ENCODE peak calls at places on chromosome 1, in five cellular contexts. One of them, this sample, is unnamed.

GRCh38 chr1:1346501-1346890 is 2.7 kb downstream of the DVL1 start:
- DNase-seq in MM.1S: no peak
- DNase-seq in HCT116: no peak
- DNase-seq in DND-41: no peak
- DNase-seq in K562: no peak
- DNase-seq in this sample: no peak

GRCh38 chr1:221741364-221741970 is 422 bp downstream of the DUSP10 start:
- DNase-seq in MM.1S: no peak
- DNase-seq in HCT116: no peak
- DNase-seq in DND-41: peak; percentile 32
- DNase-seq in K562: peak; percentile 41
- DNase-seq in this sample: peak; percentile 69

GRCh38 chr1:59697138-59697811 is 117.5 kb upstream of the HOOK1 start:
- DNase-seq in MM.1S: peak; percentile 70
- DNase-seq in HCT116: no peak
- DNase-seq in DND-41: peak; percentile 69
- DNase-seq in K562: no peak
- DNase-seq in this sample: peak; percentile 33

GRCh38 chr1:41333146-41333784 is 28.0 kb upstream of the FOXO6 start:
- DNase-seq in MM.1S: no peak
- DNase-seq in HCT116: no peak
- DNase-seq in DND-41: peak; percentile 59
- DNase-seq in K562: peak; percentile 64
- DNase-seq in this sample: peak; percentile 61

GRCh38 chr1:244280859-244281258 is 170.8 kb downstream of the ADSS2 start:
- DNase-seq in MM.1S: no peak
- DNase-seq in HCT116: no peak
- DNase-seq in DND-41: no peak
- DNase-seq in K562: no peak
- DNase-seq in this sample: peak; percentile 65

GRCh38 chr1:21270086-21270689 is 20.1 kb downstream of the ECE1 start:
- DNase-seq in MM.1S: peak; percentile 53
- DNase-seq in HCT116: peak; percentile 54
- DNase-seq in DND-41: peak; percentile 66
- DNase-seq in K562: peak; percentile 88
- DNase-seq in this sample: peak; percentile 77

GRCh38 chr1:67942269-67942668 is 108.2 kb downstream of the DIRAS3 start:
- DNase-seq in MM.1S: no peak
- DNase-seq in HCT116: no peak
- DNase-seq in DND-41: no peak
- DNase-seq in K562: no peak
- DNase-seq in this sample: no peak

GRCh38 chr1:89540406-89540970 is 15.9 kb downstream of the LRRC8B start:
- DNase-seq in MM.1S: no peak
- DNase-seq in HCT116: no peak
- DNase-seq in DND-41: no peak
- DNase-seq in K562: peak; percentile 35
- DNase-seq in this sample: no peak

GRCh38 chr1:36530791-36531190 is 48.1 kb upstream of the CSF3R start:
- DNase-seq in MM.1S: no peak
- DNase-seq in HCT116: no peak
- DNase-seq in DND-41: no peak
- DNase-seq in K562: no peak
- DNase-seq in this sample: no peak

GRCh38 chr1:36531833-36532232 is 49.1 kb upstream of the CSF3R start:
- DNase-seq in MM.1S: no peak
- DNase-seq in HCT116: no peak
- DNase-seq in DND-41: no peak
- DNase-seq in K562: no peak
- DNase-seq in this sample: no peak

GRCh38 chr1:36530261-36530660 is 47.5 kb upstream of the CSF3R start:
- DNase-seq in MM.1S: no peak
- DNase-seq in HCT116: no peak
- DNase-seq in DND-41: no peak
- DNase-seq in K562: no peak
- DNase-seq in this sample: no peak

GRCh38 chr1:36529762-36530260 is 47.1 kb upstream of the CSF3R start:
- DNase-seq in MM.1S: no peak
- DNase-seq in HCT116: no peak
- DNase-seq in DND-41: no peak
- DNase-seq in K562: no peak
- DNase-seq in this sample: no peak

DNA sequence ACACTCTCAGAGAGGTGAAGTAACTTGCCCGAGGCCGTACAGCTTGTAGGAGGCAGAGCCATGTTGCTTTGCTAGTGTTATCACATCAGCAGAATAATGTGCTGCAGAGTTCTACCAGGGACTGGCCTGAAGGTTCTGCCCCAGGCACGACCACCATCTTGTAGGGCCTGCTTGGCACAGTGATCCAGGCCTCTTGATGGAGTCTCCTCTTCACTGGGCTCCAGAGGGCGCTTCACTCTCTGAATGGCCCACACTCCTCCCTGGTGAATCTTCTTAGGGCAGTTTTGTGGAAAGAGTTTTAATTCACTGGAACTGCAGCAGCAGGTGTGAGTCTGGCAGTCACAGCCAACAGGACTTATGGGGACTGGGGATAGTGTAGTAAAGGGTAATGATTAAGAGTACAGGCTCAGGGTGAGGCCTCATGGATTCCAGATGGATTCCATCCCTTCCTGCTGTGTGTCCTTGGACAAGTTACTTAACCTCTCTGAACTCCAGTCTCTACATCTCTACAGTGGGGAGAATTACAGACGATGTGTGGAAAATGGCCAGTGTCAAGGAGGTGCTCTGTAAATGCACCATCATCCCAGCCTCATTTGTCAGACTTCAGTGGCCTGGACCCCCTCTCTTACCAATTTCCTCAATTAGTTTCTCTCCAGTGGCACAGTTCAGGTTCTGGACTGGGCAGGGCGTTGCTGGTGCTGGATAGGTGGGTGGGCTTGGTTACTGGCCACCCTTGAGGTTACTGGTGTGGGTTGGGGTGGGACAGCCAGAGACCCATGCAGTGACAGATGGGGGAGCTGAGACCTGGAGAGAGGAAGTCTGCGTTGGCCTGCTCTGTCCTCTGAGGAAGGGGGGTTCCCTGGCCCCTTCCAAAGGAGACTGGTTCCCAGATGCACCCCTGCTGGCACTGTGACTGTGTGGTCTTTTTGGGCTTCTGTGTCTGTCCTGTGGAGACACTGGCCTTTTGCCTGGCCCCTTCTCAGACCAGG is 45.9 kb upstream of the CSF3R start:
- DNase-seq in MM.1S: no peak
- DNase-seq in HCT116: no peak
- DNase-seq in DND-41: no peak
- DNase-seq in K562: peak; percentile 28
- DNase-seq in this sample: no peak
- H4K20me1 ChIP-seq in MM.1S: no peaks in the 10 kb centered on the region
- H4K20me1 ChIP-seq in HCT116: no peaks in the 10 kb centered on the region
- H4K20me1 ChIP-seq in DND-41: no peaks in the 10 kb centered on the region
- H4K20me1 ChIP-seq in K562: no peaks in the 10 kb centered on the region
- H4K20me1 ChIP-seq in this sample: no peaks in the 10 kb centered on the region

DNA sequence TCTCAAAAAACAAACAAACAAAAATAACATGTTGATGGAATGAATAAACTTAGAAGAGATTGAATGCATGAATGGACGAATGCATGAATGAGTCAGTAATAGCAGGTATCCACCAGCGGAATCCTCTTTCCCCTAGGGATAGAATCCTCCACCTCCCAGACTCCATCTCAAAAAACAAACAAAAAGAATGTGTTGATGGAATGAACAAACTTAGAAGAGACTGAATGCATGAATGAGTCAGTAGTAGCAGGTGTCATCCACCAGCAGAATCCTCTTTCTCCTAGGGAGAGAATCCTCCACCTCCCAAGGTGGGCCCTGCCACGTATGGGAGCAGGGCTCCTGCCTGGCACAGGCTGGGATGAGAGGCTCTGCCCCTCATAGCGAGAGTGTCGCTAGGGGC is 26.8 kb upstream of the RNF19B start:
- DNase-seq in MM.1S: no peak
- DNase-seq in HCT116: no peak
- DNase-seq in DND-41: no peak
- DNase-seq in K562: no peak
- DNase-seq in this sample: no peak
- H3K9ac ChIP-seq in MM.1S: no peak overlapping the region
- H3K9ac ChIP-seq in HCT116: peak overlapping the region; percentile 21
- H3K9ac ChIP-seq in DND-41: no peak overlapping the region
- H3K9ac ChIP-seq in K562: no peak overlapping the region
- H3K9ac ChIP-seq in this sample: no peak overlapping the region

GRCh38 chr1:113401067-113401466 is 10.8 kb downstream of the MAGI3 start:
- DNase-seq in MM.1S: no peak
- DNase-seq in HCT116: no peak
- DNase-seq in DND-41: no peak
- DNase-seq in K562: no peak
- DNase-seq in this sample: no peak

GRCh38 chr1:113401728-113402127 is 11.4 kb downstream of the MAGI3 start:
- DNase-seq in MM.1S: no peak
- DNase-seq in HCT116: no peak
- DNase-seq in DND-41: no peak
- DNase-seq in K562: no peak
- DNase-seq in this sample: no peak

GRCh38 chr1:113396585-113396984 is 6.3 kb downstream of the MAGI3 start:
- DNase-seq in MM.1S: no peak
- DNase-seq in HCT116: peak; percentile 64
- DNase-seq in DND-41: no peak
- DNase-seq in K562: no peak
- DNase-seq in this sample: peak; percentile 90

GRCh38 chr1:113396102-113396501 is 5.8 kb downstream of the MAGI3 start:
- DNase-seq in MM.1S: no peak
- DNase-seq in HCT116: no peak
- DNase-seq in DND-41: no peak
- DNase-seq in K562: no peak
- DNase-seq in this sample: no peak

DNA sequence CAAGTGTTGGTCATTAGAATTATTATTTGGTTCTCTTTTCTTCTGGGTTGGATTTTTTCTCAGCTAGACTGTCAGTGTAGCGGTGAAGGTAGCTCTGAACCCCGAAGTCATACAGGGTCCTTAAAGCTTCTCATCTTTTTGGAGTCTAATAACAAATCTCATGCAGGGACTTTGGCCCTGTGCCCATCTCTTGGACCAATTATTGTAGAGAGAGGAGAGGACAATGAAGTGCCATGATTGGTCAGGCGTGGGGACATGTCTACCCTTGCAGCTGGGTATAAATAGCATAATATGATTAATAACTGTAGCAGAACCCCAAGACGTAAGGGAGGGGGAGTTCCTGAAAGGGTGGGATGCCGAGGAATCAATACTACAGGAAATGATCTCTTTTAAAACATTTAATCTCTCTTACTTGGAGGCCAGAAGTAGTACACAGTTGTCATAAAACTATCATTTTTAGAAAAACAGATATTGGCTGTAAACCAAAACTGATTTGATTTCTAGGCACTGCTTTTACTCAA is 8.8 kb downstream of the MAGI3 start:
- DNase-seq in MM.1S: no peak
- DNase-seq in HCT116: no peak
- DNase-seq in DND-41: no peak
- DNase-seq in K562: no peak
- DNase-seq in this sample: no peak
- H3K4me1 ChIP-seq in MM.1S: no peaks in the 10 kb centered on the region
- H3K4me1 ChIP-seq in HCT116: peaks cover 4% of the 10 kb centered on the region
- H3K4me1 ChIP-seq in DND-41: peaks cover 4% of the 10 kb centered on the region
- H3K4me1 ChIP-seq in K562: no peaks in the 10 kb centered on the region
- H3K4me1 ChIP-seq in this sample: peaks cover 15% of the 10 kb centered on the region

GRCh38 chr1:12604114-12604874 is 13.7 kb downstream of the DHRS3 start:
- DNase-seq in MM.1S: no peak
- DNase-seq in HCT116: peak; percentile 76
- DNase-seq in DND-41: peak; percentile 43
- DNase-seq in K562: peak; percentile 96
- DNase-seq in this sample: peak; percentile 96
- H4K20me1 ChIP-seq in MM.1S: no peaks in the 10 kb centered on the region
- H4K20me1 ChIP-seq in HCT116: no peaks in the 10 kb centered on the region
- H4K20me1 ChIP-seq in DND-41: peaks cover 38% of the 10 kb centered on the region
- H4K20me1 ChIP-seq in K562: peaks cover 37% of the 10 kb centered on the region
- H4K20me1 ChIP-seq in this sample: no peaks in the 10 kb centered on the region

DNA sequence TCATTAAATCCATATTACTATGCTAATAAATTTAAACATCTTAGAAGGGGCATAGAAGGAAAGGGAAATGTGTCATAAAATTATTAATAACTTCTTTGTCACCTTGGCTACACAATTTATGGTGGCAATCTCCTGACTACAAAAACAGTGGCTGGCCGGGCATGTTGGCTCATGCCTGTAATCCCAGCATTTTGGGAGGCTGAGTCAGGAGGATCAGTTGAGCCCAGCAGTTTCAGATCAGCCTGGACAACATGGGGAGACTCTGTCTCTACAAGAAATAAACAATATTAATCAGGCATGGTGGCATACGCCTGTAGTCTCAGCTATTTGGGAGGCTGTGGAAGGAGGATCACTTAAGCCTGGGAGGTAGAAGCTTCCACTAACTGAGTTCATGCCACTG is 94.5 kb downstream of the KCNK1 start:
- DNase-seq in MM.1S: no peak
- DNase-seq in HCT116: no peak
- DNase-seq in DND-41: no peak
- DNase-seq in K562: no peak
- DNase-seq in this sample: no peak
- H3K9ac ChIP-seq in MM.1S: no peak overlapping the region
- H3K9ac ChIP-seq in HCT116: no peak overlapping the region
- H3K9ac ChIP-seq in DND-41: no peak overlapping the region
- H3K9ac ChIP-seq in K562: no peak overlapping the region
- H3K9ac ChIP-seq in this sample: no peak overlapping the region

GRCh38 chr1:154973344-154974085 is 966 bp upstream of the CKS1B start:
- DNase-seq in MM.1S: peak; percentile 100
- DNase-seq in HCT116: peak; percentile 97
- DNase-seq in DND-41: peak; percentile 88
- DNase-seq in K562: peak; percentile 92
- DNase-seq in this sample: peak; percentile 97

GRCh38 chr1:154970631-154971340 is at the start of gene SHC1:
- DNase-seq in MM.1S: peak; percentile 98
- DNase-seq in HCT116: no peak
- DNase-seq in DND-41: peak; percentile 51
- DNase-seq in K562: peak; percentile 94
- DNase-seq in this sample: peak; percentile 96

GRCh38 chr1:154972517-154973343 is 1.8 kb upstream of the CKS1B start:
- DNase-seq in MM.1S: no peak
- DNase-seq in HCT116: peak; percentile 80
- DNase-seq in DND-41: no peak
- DNase-seq in K562: no peak
- DNase-seq in this sample: peak; percentile 91

GRCh38 chr1:154971341-154971998 is 923 bp upstream of the SHC1 start:
- DNase-seq in MM.1S: no peak
- DNase-seq in HCT116: no peak
- DNase-seq in DND-41: no peak
- DNase-seq in K562: no peak
- DNase-seq in this sample: peak; percentile 73

GRCh38 chr1:154972213-154972516 is 1.6 kb upstream of the SHC1 start:
- DNase-seq in MM.1S: no peak
- DNase-seq in HCT116: no peak
- DNase-seq in DND-41: no peak
- DNase-seq in K562: no peak
- DNase-seq in this sample: no peak
- H3K4me1 ChIP-seq in MM.1S: peaks cover 42% of the 10 kb centered on the region
- H3K4me1 ChIP-seq in HCT116: peaks cover 40% of the 10 kb centered on the region
- H3K4me1 ChIP-seq in DND-41: peaks cover 51% of the 10 kb centered on the region
- H3K4me1 ChIP-seq in K562: peaks cover 42% of the 10 kb centered on the region
- H3K4me1 ChIP-seq in this sample: peaks cover 41% of the 10 kb centered on the region